ENCODE peak calls at places on chromosomes 1 and 21, in five cellular contexts. J is GM23248; Q is CD8-positive, alpha-beta memory T cell; G is HAP-1; X is stomach. C is an unnamed sample.

GRCh38 chr1:168613689-168614655 is 37.6 kb downstream of the XCL1 start:
- DNase-seq in J (no peak), Q (no peak), G (no peak), X (no peak), C (no peak)

GRCh38 chr1:210731193-210731592 is 402.5 kb downstream of the HHAT start:
- DNase-seq in J (no peak), Q (no peak), G (no peak), X (no peak), C (peak)

GRCh38 chr1:53949023-53949611 is 3.0 kb downstream of the LRRC42 start:
- DNase-seq in J (peak), Q (no peak), G (peak), X (no peak), C (peak)

GRCh38 chr1:162366671-162367070 is 10.0 kb downstream of the SPATA46 start:
- DNase-seq in J (no peak), Q (no peak), G (no peak), X (no peak), C (no peak)

GRCh38 chr1:66266756-66267155 is 267.2 kb upstream of the SGIP1 start:
- DNase-seq in J (peak), Q (no peak), G (no peak), X (no peak), C (no peak)

GRCh38 chr21:39186676-39187075 is 3.4 kb upstream of the PSMG1 start:
- DNase-seq in J (peak), Q (no peak), G (no peak), X (no peak), C (no peak)

GRCh38 chr1:201042663-201043461 is 19.3 kb upstream of the KIF21B start:
- DNase-seq in J (peak), Q (peak), G (peak), X (peak), C (peak)

GRCh38 chr21:33360281-33360680 is 35.5 kb downstream of the IFNAR1 start:
- DNase-seq in J (peak), Q (no peak), G (no peak), X (no peak), C (no peak)

GRCh38 chr1:229452956-229453801 is 19.3 kb upstream of the ACTA1 start:
- DNase-seq in J (peak), Q (no peak), G (no peak), X (no peak), C (no peak)

GRCh38 chr1:83970802-83971201 is 28.1 kb downstream of the TTLL7 start:
- DNase-seq in J (no peak), Q (no peak), G (no peak), X (no peak), C (no peak)

DNA sequence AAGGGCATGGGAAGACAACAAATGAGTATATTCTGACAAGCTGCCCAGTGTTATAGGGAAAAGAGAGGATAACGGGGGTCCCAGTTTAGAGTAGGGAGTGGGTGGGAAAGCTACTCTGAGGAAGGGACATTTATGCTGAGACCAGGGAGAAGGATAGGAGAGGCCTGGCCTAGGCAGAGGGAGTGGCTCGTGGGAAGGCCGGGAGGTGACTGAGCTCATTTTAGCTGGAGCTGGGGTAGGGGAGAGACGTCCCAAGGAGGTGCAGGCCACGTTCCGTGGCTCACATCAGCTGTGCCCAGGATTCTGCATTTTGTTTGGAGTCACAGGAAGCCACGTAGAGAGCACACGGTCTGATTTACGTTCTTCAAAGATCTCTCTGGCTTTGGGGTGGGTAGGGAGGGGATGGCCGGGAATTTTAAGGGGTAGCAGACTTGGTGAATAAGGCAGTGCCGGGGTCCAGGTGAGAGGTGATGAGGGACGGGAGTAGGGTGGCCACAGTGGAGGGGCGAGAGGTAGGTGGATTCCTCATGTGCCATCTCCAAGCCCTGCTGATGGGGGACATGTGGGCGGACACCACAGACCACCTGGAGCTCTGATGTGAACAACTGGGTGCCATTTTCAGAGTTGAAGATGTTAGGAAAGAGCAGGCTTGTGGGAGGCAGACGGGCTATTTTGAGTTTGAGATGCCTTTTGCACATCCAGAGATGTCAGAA is 4.7 kb downstream of the TINAGL1 start:
- DNase-seq in J (no peak), Q (no peak), G (no peak), X (no peak), C (no peak)
- H3K4me3 ChIP-seq in J (no peak), Q (no peak), G (no peak), X (peak), C (no peak)

DNA sequence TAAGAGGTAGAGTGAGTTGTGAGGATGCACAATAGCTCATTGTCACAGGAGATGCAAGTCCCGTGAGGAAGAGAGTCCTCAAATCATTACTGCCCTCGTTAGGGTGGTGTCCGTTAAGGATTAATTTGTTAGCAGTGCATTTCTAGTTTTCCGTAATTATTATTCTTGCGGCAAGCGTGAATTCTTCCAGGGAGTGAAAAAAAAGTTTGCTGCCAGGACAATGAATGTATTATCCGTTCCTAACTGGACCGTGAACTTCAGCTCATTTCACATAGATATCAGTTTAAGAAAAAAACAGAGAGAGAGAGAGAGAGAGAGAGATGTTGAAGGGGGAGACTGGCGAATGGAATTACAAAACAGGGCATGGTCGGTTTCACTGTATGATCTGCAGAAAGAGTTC is 216.1 kb upstream of the NFIA start:
- DNase-seq in J (no peak), Q (no peak), G (no peak), X (no peak), C (no peak)
- H3K4me3 ChIP-seq in J (no peak), Q (no peak), G (no peak), X (no peak), C (no peak)

GRCh38 chr1:23531695-23532094 is 662 bp upstream of the E2F2 start:
- DNase-seq in J (no peak), Q (no peak), G (no peak), X (no peak), C (no peak)
- H3K4me3 ChIP-seq in J (peak), Q (peak), G (peak), X (peak), C (peak)

GRCh38 chr1:156721131-156721924 is 6.9 kb upstream of the METTL25B start:
- DNase-seq in J (no peak), Q (no peak), G (no peak), X (no peak), C (no peak)

GRCh38 chr1:156727492-156727891 is 777 bp upstream of the METTL25B start:
- DNase-seq in J (peak), Q (no peak), G (no peak), X (no peak), C (no peak)

GRCh38 chr1:156727914-156728598 is at the start of gene METTL25B:
- DNase-seq in J (peak), Q (peak), G (peak), X (peak), C (peak)

GRCh38 chr1:156726549-156727226 is 1.6 kb upstream of the METTL25B start:
- DNase-seq in J (peak), Q (no peak), G (peak), X (peak), C (peak)

DNA sequence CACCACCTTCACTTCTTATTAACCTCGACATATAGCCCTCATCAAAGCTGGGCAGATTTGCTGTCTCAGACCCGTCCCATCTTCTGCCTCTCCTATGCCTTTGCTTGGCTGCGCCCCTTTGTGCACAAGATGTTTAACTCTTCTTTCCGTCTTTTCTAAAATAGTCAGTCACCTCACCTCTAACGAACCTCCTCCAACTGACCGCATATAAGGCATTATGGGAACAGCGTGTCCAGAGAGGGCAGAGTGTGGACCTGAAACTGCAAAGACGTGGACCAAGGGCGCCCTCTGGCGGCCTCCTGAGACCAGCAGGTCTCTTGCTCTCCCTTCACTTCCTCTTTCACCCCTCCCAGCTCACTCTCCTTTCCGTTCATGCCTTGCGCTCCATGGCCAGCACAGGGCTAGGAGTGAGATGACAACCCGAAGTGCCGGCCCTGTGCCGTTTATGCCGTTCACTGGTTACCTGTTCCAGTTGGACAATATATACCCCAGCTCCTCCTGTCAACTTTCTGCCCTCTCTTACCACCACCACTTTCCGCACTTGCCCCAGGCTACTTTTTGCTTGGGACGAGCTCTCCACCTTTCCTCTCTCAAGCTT is 2.5 kb upstream of the METTL25B start:
- DNase-seq in J (peak), Q (peak), G (peak), X (peak), C (peak)
- H3K4me3 ChIP-seq in J (peak), Q (peak), G (peak), X (peak), C (peak)

GRCh38 chr1:1883092-1883858 is 7.6 kb downstream of the GNB1 start:
- DNase-seq in J (peak), Q (no peak), G (peak), X (no peak), C (no peak)
- H3K4me3 ChIP-seq in J (no peak), Q (no peak), G (no peak), X (no peak), C (no peak)

C was measured in Jurkat, Clone E6-1.